ENCODE peak calls at places on chromosomes 11 and 22, in five cellular contexts. I, H, R, M and Y are unnamed samples.

GRCh38 chr11:72735495-72736027 is 16.6 kb downstream of the ARAP1 start:
- DNase-seq in I (no peak), H (peak; percentile 24), R (peak; percentile 84), M (no peak), Y (no peak)

GRCh38 chr11:115920087-115920461 is 415.9 kb upstream of the CADM1 start:
- DNase-seq in I (no peak), H (no peak), R (peak; percentile 67), M (no peak), Y (no peak)

GRCh38 chr11:96130061-96130460 is 206.2 kb upstream of the MTMR2 start:
- DNase-seq in I (no peak), H (no peak), R (no peak), M (no peak), Y (no peak)

GRCh38 chr11:68213135-68213515 is at the start of gene KMT5B:
- DNase-seq in I (peak; percentile 49), H (no peak), R (peak; percentile 54), M (no peak), Y (no peak)

GRCh38 chr22:33112606-33113005 is 54.4 kb upstream of the SYN3 start:
- DNase-seq in I (no peak), H (no peak), R (no peak), M (no peak), Y (no peak)

GRCh38 chr11:89613916-89614315 is 96.2 kb upstream of the TRIM77 start:
- DNase-seq in I (no peak), H (no peak), R (no peak), M (no peak), Y (no peak)

GRCh38 chr11:9150944-9151343 is 59.5 kb upstream of the SCUBE2 start:
- DNase-seq in I (no peak), H (no peak), R (peak; percentile 39), M (no peak), Y (no peak)

GRCh38 chr11:35235944-35236666 is 97.1 kb downstream of the CD44 start:
- DNase-seq in I (peak; percentile 88), H (no peak), R (no peak), M (peak; percentile 67), Y (no peak)

GRCh38 chr11:77959434-77959833 is 35.0 kb downstream of the INTS4 start:
- DNase-seq in I (no peak), H (no peak), R (peak; percentile 61), M (no peak), Y (no peak)

DNA sequence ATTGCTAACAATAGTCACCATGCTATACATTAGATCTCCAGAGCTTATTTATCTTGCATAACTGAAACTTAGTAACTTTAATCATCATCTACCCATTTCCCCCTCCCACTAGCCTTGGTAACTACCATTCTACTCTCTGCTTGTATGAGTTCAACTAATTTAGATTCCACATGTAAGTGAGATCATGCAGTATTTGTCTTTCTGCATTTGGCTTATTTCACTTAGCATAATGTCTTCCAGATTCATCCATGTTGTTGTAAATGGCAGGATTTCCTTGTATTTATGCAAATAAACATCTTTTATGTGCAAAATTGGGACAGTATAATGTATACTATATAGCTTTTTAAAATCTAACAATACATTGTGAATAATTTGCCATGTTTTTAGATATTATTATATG is 66.0 kb upstream of the ZBED5 start:
- DNase-seq in I (no peak), H (no peak), R (no peak), M (no peak), Y (no peak)
- TF ChIP-seq CTCF in I (no peak), H (no peak), R (no peak), M (no peak), Y (no peak)

DNA sequence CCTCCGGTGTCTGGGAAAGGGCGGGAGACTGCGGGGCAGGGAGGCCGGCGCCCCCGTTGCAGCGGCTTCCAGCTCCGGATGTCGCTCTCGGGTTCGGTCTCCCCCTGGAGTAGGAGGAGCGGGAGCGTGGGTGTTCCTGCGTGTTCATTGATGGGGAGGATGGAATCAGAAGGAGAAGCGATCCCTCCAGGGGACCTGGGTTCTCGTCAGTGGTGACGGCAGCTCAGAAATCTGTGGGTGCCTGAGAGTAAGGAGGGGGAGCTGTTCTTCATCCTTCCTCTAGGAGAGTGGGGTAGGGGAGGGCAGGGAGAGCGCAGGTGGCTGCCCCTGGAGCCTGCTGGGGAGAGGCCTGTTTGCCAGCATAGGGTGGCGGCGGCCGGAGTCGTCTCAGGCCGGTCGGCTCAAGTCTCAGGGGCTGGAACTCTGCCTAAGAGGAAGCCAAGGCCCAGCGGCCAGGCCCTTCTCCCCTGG is 1.1 kb downstream of the UBASH3B start:
- DNase-seq in I (peak; percentile 31), H (peak; percentile 35), R (peak; percentile 56), M (peak; percentile 63), Y (peak; percentile 37)
- TF ChIP-seq CTCF in I (no peak), H (no peak), R (peak; percentile 2), M (no peak), Y (no peak)

DNA sequence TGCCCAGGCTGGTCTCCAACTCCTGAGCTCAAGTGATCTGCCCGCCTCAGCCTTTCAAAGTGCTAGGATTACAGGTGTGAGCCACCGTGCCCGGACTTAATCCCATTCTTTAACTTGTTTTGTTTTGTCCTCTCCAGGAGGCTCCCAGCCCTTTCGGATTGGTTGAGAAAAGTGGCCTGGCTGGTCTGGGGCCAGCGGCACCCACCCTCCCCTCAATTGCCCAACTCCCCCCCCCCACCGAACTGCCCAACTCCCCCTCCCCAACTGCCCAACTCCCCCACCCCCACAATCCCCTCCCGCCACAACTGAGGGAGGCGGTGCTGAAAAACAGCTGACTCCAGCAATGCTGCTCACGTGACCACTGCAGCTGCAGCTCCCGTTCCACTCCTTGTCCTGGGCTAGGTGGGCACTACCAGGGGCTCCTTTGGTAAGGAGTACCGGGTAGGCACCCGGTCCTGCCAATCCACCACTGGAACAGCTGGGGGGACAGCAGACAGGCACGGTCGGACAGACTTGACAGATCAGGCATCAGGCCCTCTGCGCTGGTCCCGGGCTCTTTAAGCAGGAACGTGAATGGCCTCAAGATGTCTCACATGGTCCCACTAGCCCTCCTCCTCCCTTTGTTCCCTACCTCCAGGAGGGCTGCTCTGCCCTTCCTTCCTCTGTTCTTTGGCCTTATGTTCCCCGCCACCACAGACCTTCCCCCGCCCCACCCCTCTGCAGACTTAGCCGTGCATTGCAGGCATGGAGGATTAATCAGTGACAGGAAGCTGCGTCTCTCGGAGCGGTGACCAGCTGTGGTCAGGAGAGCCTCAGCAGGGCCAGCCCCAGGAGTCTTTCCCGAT is at the start of gene TCN2:
- DNase-seq in I (peak; percentile 84), H (peak; percentile 58), R (peak; percentile 77), M (peak; percentile 60), Y (peak; percentile 22)
- TF ChIP-seq CTCF in I (no peak), H (no peak), R (no peak), M (no peak), Y (no peak)

DNA sequence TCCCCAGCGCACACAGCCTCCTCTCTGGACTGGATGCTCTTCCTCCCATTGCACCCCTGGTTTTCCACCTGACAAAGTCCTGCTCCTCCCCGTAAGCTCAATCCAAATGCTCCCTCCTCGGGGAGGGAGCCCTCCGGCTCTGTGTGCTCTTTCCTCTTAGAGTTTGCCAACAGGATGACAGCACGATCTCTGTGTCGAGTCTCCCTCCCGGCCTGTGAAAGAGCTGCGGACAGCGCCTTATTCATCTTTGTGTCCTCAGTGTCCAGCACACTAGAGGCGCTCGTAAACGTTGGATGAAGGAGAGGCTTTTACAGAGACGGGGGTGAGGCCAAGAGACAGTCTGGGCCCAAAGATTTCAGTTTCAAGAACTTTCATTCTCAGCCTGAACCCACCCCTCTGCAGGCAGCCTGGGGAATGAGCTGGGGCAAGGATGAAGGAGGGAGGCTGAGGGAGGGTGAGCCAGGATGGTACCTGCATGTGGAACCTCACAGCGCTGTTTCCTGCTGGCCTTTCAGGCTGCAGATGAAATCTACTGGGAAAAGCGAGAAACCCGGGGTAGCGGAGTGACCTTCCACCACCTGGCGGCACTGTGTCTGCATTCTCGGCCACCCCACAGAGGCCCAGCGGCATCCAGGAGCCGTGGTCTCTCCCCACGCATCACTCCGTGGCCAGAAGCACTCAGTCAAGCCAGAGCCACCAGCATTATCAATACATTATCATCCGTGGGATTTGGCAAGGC is 8.5 kb upstream of the TMPRSS4 start:
- DNase-seq in I (no peak), H (peak; percentile 52), R (no peak), M (no peak), Y (no peak)
- TF ChIP-seq CTCF in I (no peak), H (no peak), R (no peak), M (no peak), Y (no peak)